ENCODE peak calls at places on chromosomes 2 and 18, in six cellular contexts. Y is DMS79 treated with DMSO at 0.1 percent for 48 hours, T is neural crest cell, L is HEK293T, I is naive B cell, H is HTR-8/SVneo. S is an unnamed sample.

GRCh38 chr2:127655209-127656073 is 9.5 kb downstream of the GPR17 start:
- DNase-seq in Y (no peak), T (no peak), L (no peak), I (no peak), H (no peak), S (no peak)

GRCh38 chr2:217820066-217820819 is 182.6 kb downstream of the TNS1 start:
- DNase-seq in Y (no peak), T (no peak), L (no peak), I (no peak), H (no peak), S (no peak)

GRCh38 chr18:12485479-12486105 is 77.9 kb downstream of the PRELID3A start:
- DNase-seq in Y (no peak), T (no peak), L (no peak), I (no peak), H (no peak), S (no peak)

GRCh38 chr2:30208453-30208852 is 22.9 kb upstream of the LBH start:
- DNase-seq in Y (peak), T (peak), L (peak), I (peak), H (peak), S (peak)

GRCh38 chr2:188787661-188788044 is 186.5 kb upstream of the COL3A1 start:
- DNase-seq in Y (no peak), T (no peak), L (no peak), I (no peak), H (no peak), S (no peak)

GRCh38 chr18:8366070-8366469 is 243.2 kb upstream of the RAB12 start:
- DNase-seq in Y (no peak), T (no peak), L (no peak), I (no peak), H (no peak), S (no peak)

GRCh38 chr18:23574611-23575308 is 11.5 kb downstream of the NPC1 start:
- DNase-seq in Y (no peak), T (no peak), L (no peak), I (no peak), H (no peak), S (no peak)

GRCh38 chr18:50619833-50620232 is 59.9 kb downstream of the MAPK4 start:
- DNase-seq in Y (no peak), T (no peak), L (no peak), I (no peak), H (no peak), S (no peak)

GRCh38 chr2:84732897-84733778 is 147.7 kb downstream of the TRABD2A start:
- DNase-seq in Y (no peak), T (no peak), L (no peak), I (no peak), H (no peak), S (no peak)

GRCh38 chr2:16861154-16861929 is 195.7 kb upstream of the CYRIA start:
- DNase-seq in Y (no peak), T (no peak), L (no peak), I (no peak), H (no peak), S (peak)

GRCh38 chr2:9771481-9772017 is 71.7 kb upstream of the TAF1B start:
- DNase-seq in Y (peak), T (no peak), L (no peak), I (no peak), H (no peak), S (no peak)

GRCh38 chr18:8450013-8450412 is 159.2 kb upstream of the RAB12 start:
- DNase-seq in Y (no peak), T (no peak), L (peak), I (no peak), H (no peak), S (no peak)

GRCh38 chr2:229230215-229230614 is 40.9 kb downstream of the PID1 start:
- DNase-seq in Y (no peak), T (no peak), L (no peak), I (no peak), H (no peak), S (no peak)

GRCh38 chr2:154329510-154329909 is 369.0 kb upstream of the KCNJ3 start:
- DNase-seq in Y (no peak), T (no peak), L (no peak), I (no peak), H (no peak), S (no peak)

GRCh38 chr2:132690664-132691303 is 20.8 kb upstream of the LYPD1 start:
- DNase-seq in Y (no peak), T (no peak), L (no peak), I (no peak), H (no peak), S (no peak)